ENCODE peak calls at places on chromosomes 16 and 17, in four cellular contexts. J is mammary epithelial cell; O is CD4-positive, alpha-beta memory T cell; V is tibial artery. H is an unnamed sample.
A peak's percentile ranks its signal among the peaks of the same experiment; 100 is the strongest.

GRCh38 chr16:9002042-9002441 is 38.3 kb upstream of the USP7 start:
- DNase-seq in J (no peak), V (no peak), O (no peak), H (no peak)

GRCh38 chr17:10156579-10157488 is 41.6 kb downstream of the GAS7 start:
- DNase-seq in O (no peak), J (no peak), V (peak; percentile 84), H (no peak)

GRCh38 chr17:55990332-55991006 is 162.8 kb upstream of the ANKFN1 start:
- DNase-seq in V (no peak), O (no peak), J (no peak), H (no peak)

GRCh38 chr17:57808882-57809281 is 41.0 kb downstream of the MRPS23 start:
- DNase-seq in V (no peak), J (no peak), O (no peak), H (no peak)

GRCh38 chr16:89798832-89799370 is 17.5 kb downstream of the FANCA start:
- DNase-seq in O (no peak), V (no peak), J (no peak), H (no peak)

GRCh38 chr16:54633943-54634362 is 296.7 kb upstream of the IRX5 start:
- DNase-seq in J (peak; percentile 43), V (peak; percentile 85), O (no peak), H (no peak)

GRCh38 chr16:81544691-81545365 is 100.2 kb downstream of the CMIP start:
- DNase-seq in V (no peak), J (no peak), O (no peak), H (no peak)

GRCh38 chr17:81164464-81165245 is 652 bp upstream of the PVALEF start:
- DNase-seq in J (no peak), O (no peak), V (no peak), H (no peak)

GRCh38 chr17:69909389-69909788 is 165.6 kb upstream of the KCNJ16 start:
- DNase-seq in O (no peak), J (peak; percentile 32), V (no peak), H (no peak)

GRCh38 chr17:73434154-73434553 is 122.4 kb upstream of the CDC42EP4 start:
- DNase-seq in V (no peak), O (no peak), J (no peak), H (no peak)

GRCh38 chr17:65457635-65458257 is 103.7 kb downstream of the AXIN2 start:
- DNase-seq in O (no peak), J (no peak), V (no peak), H (no peak)

GRCh38 chr17:33375783-33376182 is 82.7 kb upstream of the ASIC2 start:
- DNase-seq in O (no peak), V (no peak), J (no peak), H (no peak)

GRCh38 chr17:35449371-35449931 is 885 bp upstream of the SLFN13 start:
- DNase-seq in O (no peak), J (no peak), V (peak; percentile 63), H (no peak)

GRCh38 chr16:53626816-53627215 is 76.8 kb downstream of the RPGRIP1L start:
- DNase-seq in J (no peak), O (no peak), V (no peak), H (no peak)

GRCh38 chr17:8966926-8967325 is 1.4 kb upstream of the PIK3R5 start:
- DNase-seq in J (no peak), O (no peak), V (no peak), H (no peak)

GRCh38 chr17:17702821-17703607 is 21.8 kb downstream of the RAI1 start:
- DNase-seq in J (no peak), O (no peak), V (no peak), H (no peak)

GRCh38 chr17:66551839-66552238 is 249.4 kb downstream of the PRKCA start:
- DNase-seq in O (no peak), J (no peak), V (no peak), H (no peak)

GRCh38 chr16:450385-450784 is 24.9 kb downstream of the RAB11FIP3 start:
- DNase-seq in V (no peak), O (no peak), J (no peak), H (no peak)

GRCh38 chr17:62780273-62780672 is 27.8 kb downstream of the MARCHF10 start:
- DNase-seq in O (no peak), J (no peak), V (no peak), H (no peak)

GRCh38 chr17:76383645-76384221 is 676 bp upstream of the SPHK1 start:
- DNase-seq in J (no peak), V (no peak), O (peak; percentile 40), H (peak; percentile 61)

GRCh38 chr17:64296246-64296645 is 33.2 kb upstream of the TEX2 start:
- DNase-seq in J (no peak), V (no peak), O (no peak), H (no peak)

GRCh38 chr17:64289652-64290051 is 26.6 kb upstream of the TEX2 start:
- DNase-seq in J (no peak), O (no peak), V (no peak), H (no peak)

GRCh38 chr17:64295146-64295545 is 32.1 kb upstream of the TEX2 start:
- DNase-seq in J (no peak), V (no peak), O (no peak), H (no peak)

GRCh38 chr17:64291268-64291851 is 28.3 kb upstream of the TEX2 start:
- DNase-seq in O (no peak), V (no peak), J (no peak), H (no peak)
- H3K4me3 ChIP-seq in O (no peak overlapping the region), V (no peak overlapping the region), J (no peak overlapping the region), H (no peak overlapping the region)

DNA sequence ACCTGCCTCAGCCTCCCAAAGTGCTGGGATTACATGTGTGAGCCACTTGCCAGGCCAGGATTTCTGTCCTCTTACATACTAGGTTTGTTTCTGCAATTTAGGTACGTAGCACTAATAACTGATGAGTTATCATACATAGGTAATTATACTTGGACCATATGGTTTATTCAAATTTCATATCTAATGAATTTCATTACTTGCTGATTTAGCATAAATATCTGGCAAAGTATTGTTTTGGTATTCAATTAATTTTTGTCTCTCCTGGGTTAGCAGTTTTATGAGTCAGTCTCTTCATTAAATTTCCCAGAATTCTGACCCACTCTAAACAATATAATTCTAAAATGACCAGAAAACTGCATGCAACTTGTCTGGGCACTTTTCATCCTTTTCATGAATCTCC is 2146.5 kb downstream of the TP53TG3F start:
- DNase-seq in O (no peak), V (no peak), J (no peak), H (no peak)
- H3K27ac ChIP-seq in O (no peak overlapping the region), V (no peak overlapping the region), J (no peak overlapping the region), H (no peak overlapping the region)

DNA sequence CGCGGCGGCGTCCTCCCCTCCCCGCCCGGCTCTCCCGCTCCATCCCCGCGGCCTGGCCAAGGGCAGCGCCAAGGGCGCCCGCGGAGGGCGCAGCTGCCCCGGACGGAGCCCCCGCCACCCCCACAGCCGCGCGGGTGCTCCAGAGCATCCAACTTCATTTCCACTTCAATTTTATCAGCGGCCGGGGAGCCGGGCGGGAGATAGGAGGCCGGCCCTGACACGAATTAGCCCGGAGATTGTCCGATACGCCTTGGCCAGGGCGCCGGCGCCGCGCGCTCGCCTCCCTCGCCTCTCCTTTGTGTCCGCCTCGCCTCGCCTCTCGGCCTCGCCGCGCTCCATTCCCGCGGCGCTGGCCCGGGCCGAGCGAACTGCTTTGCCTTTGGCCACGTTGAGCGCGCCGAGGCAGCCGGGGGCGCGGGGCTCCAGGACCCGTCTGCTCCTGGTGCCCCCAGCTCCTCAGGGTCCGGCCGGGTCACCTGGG is 129.1 kb upstream of the LHX1 start:
- DNase-seq in V (no peak), O (no peak), J (peak; percentile 19), H (no peak)
- H3K4me3 ChIP-seq in V (no peak overlapping the region), O (no peak overlapping the region), J (no peak overlapping the region), H (no peak overlapping the region)

GRCh38 chr17:1629647-1630310 is 1.1 kb upstream of the SLC43A2 start:
- DNase-seq in J (peak; percentile 54), O (peak; percentile 56), V (peak; percentile 83), H (no peak)
- H3K27ac ChIP-seq in J (no peak overlapping the region), O (peak overlapping the region; percentile 44), V (peak overlapping the region; percentile 87), H (no peak overlapping the region)

DNA sequence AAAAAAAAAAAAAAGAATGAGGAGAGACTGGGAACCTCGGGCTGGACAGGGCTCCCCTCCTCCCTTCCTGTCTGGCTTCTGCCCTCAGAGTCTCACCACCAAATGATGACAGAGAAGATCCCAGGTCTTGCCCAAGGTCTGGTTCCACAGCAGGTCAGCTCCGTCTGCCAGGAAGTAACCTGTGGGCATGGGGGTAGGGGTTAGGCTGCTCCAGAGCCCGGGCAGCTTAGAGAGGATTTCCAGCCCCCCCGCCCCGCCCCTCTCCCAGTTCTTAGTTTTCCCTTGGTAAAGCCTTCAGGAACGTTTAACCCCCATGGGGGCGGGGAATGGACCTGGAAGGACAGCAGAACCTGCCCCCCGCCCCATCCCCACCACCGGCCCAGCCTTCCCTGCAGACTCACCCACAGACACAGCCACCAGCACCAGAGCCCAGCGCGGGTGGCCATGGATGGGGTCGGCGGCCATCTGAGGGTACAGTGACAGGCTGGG is 730 bp downstream of the TLCD2 start:
- DNase-seq in J (no peak), O (no peak), V (no peak), H (no peak)
- H3K4me3 ChIP-seq in J (no peak overlapping the region), O (peak overlapping the region; percentile 51), V (peak overlapping the region; percentile 97), H (peak overlapping the region; percentile 55)

GRCh38 chr16:25018972-25019617 is 3.9 kb upstream of the ARHGAP17 start:
- DNase-seq in V (no peak), O (no peak), J (no peak), H (no peak)
- H3K27ac ChIP-seq in V (no peak overlapping the region), O (peak overlapping the region; percentile 23), J (no peak overlapping the region), H (no peak overlapping the region)

DNA sequence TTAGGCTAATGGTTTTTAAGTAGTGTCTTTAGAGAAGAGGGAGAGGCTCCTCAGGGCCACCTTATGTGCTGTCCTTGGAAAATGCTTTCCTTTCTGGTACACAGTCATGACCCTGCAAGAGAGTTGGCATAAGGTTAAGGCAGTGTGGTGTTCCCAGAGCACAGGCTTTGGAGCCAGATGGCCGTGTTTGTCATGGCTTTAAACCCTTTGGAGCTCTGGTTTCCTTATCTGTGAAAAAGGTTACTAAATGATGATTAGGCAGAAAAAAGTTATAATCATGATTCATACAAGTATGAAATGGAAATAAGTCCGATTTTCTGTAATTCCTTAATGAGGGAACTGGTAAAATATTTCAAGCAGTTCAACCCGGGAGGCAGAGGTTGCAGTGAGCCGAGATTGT is 13.2 kb downstream of the UTP4 start:
- DNase-seq in J (no peak), O (no peak), V (no peak), H (no peak)
- H3K4me3 ChIP-seq in J (no peak overlapping the region), O (no peak overlapping the region), V (no peak overlapping the region), H (no peak overlapping the region)